ENCODE peak calls at places on chromosomes 12 and 14, in five cellular contexts. T is stomach, B is spleen, I is HL-60, G is SK-N-SH. C is an unnamed sample.

GRCh38 chr12:67472551-67472950 is 176.0 kb upstream of the DYRK2 start:
- DNase-seq in T (no peak), B (no peak), I (no peak), G (no peak), C (no peak)

GRCh38 chr14:75088566-75089373 is 19.3 kb downstream of the ZC2HC1C start:
- DNase-seq in T (peak; percentile 37), B (no peak), I (no peak), G (peak; percentile 66), C (no peak)

GRCh38 chr12:57874166-57875108 is 27.9 kb upstream of the CTDSP2 start:
- DNase-seq in T (no peak), B (no peak), I (no peak), G (no peak), C (no peak)

GRCh38 chr14:71666579-71667145 is 265.6 kb upstream of the RGS6 start:
- DNase-seq in T (no peak), B (no peak), I (no peak), G (no peak), C (no peak)

GRCh38 chr14:34539407-34540180 is at the start of gene EAPP:
- DNase-seq in T (peak; percentile 99), B (peak; percentile 100), I (peak; percentile 93), G (peak; percentile 96), C (peak; percentile 99)

GRCh38 chr14:37594238-37594915 is 672 bp downstream of the FOXA1 start:
- DNase-seq in T (peak; percentile 82), B (no peak), I (peak; percentile 12), G (peak; percentile 53), C (no peak)

GRCh38 chr14:35985504-35986218 is 159.5 kb downstream of the BRMS1L start:
- DNase-seq in T (no peak), B (no peak), I (no peak), G (no peak), C (peak; percentile 21)

GRCh38 chr14:61470261-61470953 is 149.0 kb downstream of the PRKCH start:
- DNase-seq in T (no peak), B (no peak), I (no peak), G (peak; percentile 41), C (no peak)

GRCh38 chr14:104138098-104138890 is at the start of gene KIF26A:
- DNase-seq in T (no peak), B (peak; percentile 78), I (no peak), G (peak; percentile 96), C (no peak)

GRCh38 chr14:52124791-52125661 is 56.2 kb upstream of the NID2 start:
- DNase-seq in T (no peak), B (no peak), I (no peak), G (no peak), C (no peak)

GRCh38 chr14:76537912-76538647 is 162.1 kb downstream of the ESRRB start:
- DNase-seq in T (no peak), B (no peak), I (no peak), G (peak; percentile 76), C (no peak)

GRCh38 chr14:58587271-58587670 is 50.5 kb upstream of the DACT1 start:
- DNase-seq in T (no peak), B (no peak), I (no peak), G (no peak), C (peak; percentile 68)

GRCh38 chr12:120100630-120101029 is 15.9 kb downstream of the RAB35 start:
- DNase-seq in T (peak; percentile 76), B (no peak), I (no peak), G (peak; percentile 86), C (no peak)

GRCh38 chr12:6333566-6333965 is 8.3 kb downstream of the TNFRSF1A start:
- DNase-seq in T (no peak), B (peak; percentile 76), I (no peak), G (no peak), C (no peak)

GRCh38 chr12:21561158-21561557 is 35.1 kb downstream of the SPX start:
- DNase-seq in T (no peak), B (no peak), I (no peak), G (no peak), C (no peak)

GRCh38 chr12:85923767-85924331 is 49.8 kb downstream of the NTS start:
- DNase-seq in T (no peak), B (no peak), I (no peak), G (peak; percentile 24), C (no peak)

GRCh38 chr14:93024493-93024892 is 91.2 kb downstream of the ITPK1 start:
- DNase-seq in T (no peak), B (no peak), I (no peak), G (no peak), C (no peak)

GRCh38 chr12:63294327-63294632 is 143.3 kb upstream of the AVPR1A start:
- DNase-seq in T (no peak), B (no peak), I (no peak), G (no peak), C (no peak)

GRCh38 chr12:96295532-96296160 is 101.5 kb downstream of the ELK3 start:
- DNase-seq in T (no peak), B (no peak), I (no peak), G (no peak), C (no peak)

GRCh38 chr14:70905316-70905715 is 1.9 kb upstream of the PCNX1 start:
- DNase-seq in T (no peak), B (no peak), I (no peak), G (no peak), C (no peak)

GRCh38 chr12:124835652-124836410 is 27.8 kb downstream of the SCARB1 start:
- DNase-seq in T (no peak), B (no peak), I (no peak), G (no peak), C (no peak)

GRCh38 chr12:95462551-95462950 is 11.4 kb upstream of the METAP2 start:
- DNase-seq in T (no peak), B (no peak), I (no peak), G (no peak), C (no peak)

GRCh38 chr12:110689601-110690430 is 901 bp upstream of the HVCN1 start:
- DNase-seq in T (peak; percentile 39), B (peak; percentile 91), I (no peak), G (no peak), C (no peak)

GRCh38 chr12:68240079-68240478 is 13.3 kb downstream of the IL22 start:
- DNase-seq in T (no peak), B (no peak), I (no peak), G (no peak), C (no peak)

GRCh38 chr12:69985656-69986055 is 160.6 kb downstream of the MYRFL start:
- DNase-seq in T (no peak), B (no peak), I (peak; percentile 1), G (peak; percentile 37), C (no peak)

GRCh38 chr14:31090872-31091764 is 64.9 kb upstream of the STRN3 start:
- DNase-seq in T (no peak), B (no peak), I (peak; percentile 23), G (no peak), C (no peak)

GRCh38 chr12:107749094-107749493 is 11.8 kb downstream of the PRDM4 start:
- DNase-seq in T (no peak), B (no peak), I (no peak), G (no peak), C (no peak)

GRCh38 chr12:104827587-104827986 is 130.5 kb downstream of the SLC41A2 start:
- DNase-seq in T (no peak), B (no peak), I (no peak), G (no peak), C (no peak)

GRCh38 chr14:103734081-103734888 is 18.7 kb downstream of the ZFYVE21 start:
- DNase-seq in T (no peak), B (peak; percentile 62), I (no peak), G (no peak), C (no peak)

GRCh38 chr12:118777550-118777949 is 203.8 kb upstream of the SRRM4 start:
- DNase-seq in T (no peak), B (no peak), I (no peak), G (no peak), C (no peak)

GRCh38 chr12:118778077-118778476 is 203.3 kb upstream of the SRRM4 start:
- DNase-seq in T (no peak), B (no peak), I (no peak), G (no peak), C (peak; percentile 50)

DNA sequence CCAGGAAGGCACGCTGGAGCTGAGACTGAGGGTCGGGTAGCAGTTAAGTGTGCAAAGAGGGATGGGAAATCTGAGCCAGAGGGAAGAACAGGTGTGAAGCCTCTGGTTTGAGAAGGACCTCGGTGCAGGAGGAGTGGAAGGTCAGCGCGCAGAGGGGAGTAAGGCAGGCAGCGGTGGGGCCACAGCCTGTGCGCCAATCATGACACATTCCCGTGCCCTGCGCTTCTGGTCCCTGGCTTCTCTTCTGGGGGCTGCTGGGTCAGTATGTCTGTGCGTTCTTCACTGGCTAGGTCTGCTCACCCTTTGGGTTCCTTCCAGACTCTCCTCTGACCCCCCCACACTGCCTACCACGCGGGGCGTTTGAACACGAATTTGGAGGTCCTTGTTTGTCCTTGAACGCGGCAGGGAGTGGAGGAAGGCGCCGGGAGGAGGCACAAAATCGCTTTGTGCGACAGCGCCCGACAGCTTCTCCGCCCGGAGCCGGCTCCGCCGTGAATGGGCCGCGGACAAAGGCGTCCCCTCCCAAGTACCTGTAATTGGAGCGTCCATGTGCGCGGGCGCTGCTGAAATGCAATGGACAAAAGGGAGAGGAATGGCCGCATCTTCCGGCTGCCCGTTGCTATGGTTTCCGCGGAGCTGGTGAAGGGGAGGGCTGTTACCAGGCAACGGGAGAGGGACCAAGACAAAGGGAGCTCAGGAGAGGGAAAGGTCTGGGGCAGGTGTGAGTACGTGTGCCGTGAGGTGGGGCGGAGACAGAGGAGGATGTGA is 207.2 kb upstream of the SRRM4 start:
- DNase-seq in T (no peak), B (no peak), I (no peak), G (peak; percentile 81), C (no peak)
- TF ChIP-seq POLR2AphosphoS5 in T (no peak), B (no peak), I (no peak), G (no peak), C (no peak)

GRCh38 chr12:3673960-3674708 is 78.8 kb downstream of the CRACR2A start:
- DNase-seq in T (no peak), B (no peak), I (no peak), G (no peak), C (no peak)
- TF ChIP-seq POLR2AphosphoS5 in T (no peak), B (no peak), I (no peak), G (no peak), C (no peak)

GRCh38 chr14:95137164-95137803 is 20.0 kb downstream of the DICER1 start:
- DNase-seq in T (no peak), B (no peak), I (no peak), G (no peak), C (no peak)

GRCh38 chr14:95137804-95138167 is 19.5 kb downstream of the DICER1 start:
- DNase-seq in T (peak; percentile 36), B (no peak), I (no peak), G (no peak), C (no peak)

GRCh38 chr14:95140060-95140858 is 17.1 kb downstream of the DICER1 start:
- DNase-seq in T (no peak), B (no peak), I (peak; percentile 29), G (no peak), C (no peak)

GRCh38 chr14:95136631-95137030 is 20.7 kb downstream of the DICER1 start:
- DNase-seq in T (no peak), B (no peak), I (no peak), G (no peak), C (no peak)

DNA sequence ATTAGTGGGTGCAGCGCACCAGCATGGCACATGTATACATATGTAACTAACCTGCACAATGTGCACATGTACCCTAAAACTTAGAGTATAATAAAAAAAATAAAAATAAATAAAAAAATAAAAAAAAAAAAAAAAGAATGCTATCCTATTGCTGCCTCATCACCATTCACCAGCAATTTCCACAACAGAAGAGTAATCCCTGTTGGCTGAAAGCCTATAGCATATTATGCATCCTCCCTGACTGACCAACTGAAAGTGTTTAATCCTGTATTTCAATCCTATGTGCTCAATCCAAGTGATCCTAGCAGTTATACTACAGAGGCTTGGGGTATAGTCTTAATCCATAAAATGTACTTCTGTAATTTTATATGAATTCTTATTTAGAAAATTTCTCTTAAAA is 18.5 kb downstream of the DICER1 start:
- DNase-seq in T (no peak), B (no peak), I (no peak), G (no peak), C (no peak)
- TF ChIP-seq POLR2AphosphoS5 in T (no peak), B (no peak), I (no peak), G (no peak), C (no peak)

GRCh38 chr12:123436017-123436964 is at the start of gene RILPL2:
- DNase-seq in T (peak; percentile 91), B (peak; percentile 98), I (peak; percentile 98), G (peak; percentile 88), C (peak; percentile 96)
- TF ChIP-seq POLR2AphosphoS5 in T (peak; percentile 36), B (peak; percentile 98), I (peak; percentile 92), G (peak; percentile 22), C (peak; percentile 82)

C was measured in esophagus muscularis mucosa.